ENCODE peak calls at places on chromosomes 11 and 22, in ten cellular contexts. S, C, J, U, R, E, B, K, H and O are unnamed samples.

GRCh38 chr11:70331901-70332300 is 61.4 kb downstream of the PPFIA1 start:
- DNase-seq in S (no peak), C (no peak), J (no peak), U (no peak), R (no peak), E (no peak), B (no peak), K (no peak), H (no peak), O (no peak)

GRCh38 chr11:38305682-38306081 is 1707.6 kb upstream of the RAG2 start:
- DNase-seq in S (no peak), C (no peak), J (no peak), U (no peak), R (no peak), E (no peak), B (no peak), K (no peak), H (no peak), O (no peak)

GRCh38 chr22:37140686-37141323 is 8.9 kb downstream of the IL2RB start:
- DNase-seq in S (peak), C (no peak), J (no peak), U (no peak), R (no peak), E (no peak), B (no peak), K (no peak), H (no peak), O (no peak)

GRCh38 chr11:112761911-112762685 is 199.1 kb upstream of the NCAM1 start:
- DNase-seq in S (no peak), C (no peak), J (no peak), U (no peak), R (no peak), E (no peak), B (no peak), K (no peak), H (no peak), O (no peak)

GRCh38 chr11:108881136-108881535 is 216.3 kb downstream of the DDX10 start:
- DNase-seq in S (no peak), C (no peak), J (no peak), U (peak), R (no peak), E (no peak), B (no peak), K (peak), H (no peak), O (no peak)

GRCh38 chr22:41357191-41357590 is 24.6 kb upstream of the TEF start:
- DNase-seq in S (no peak), C (no peak), J (no peak), U (no peak), R (no peak), E (no peak), B (no peak), K (no peak), H (no peak), O (no peak)

GRCh38 chr22:43994416-43994815 is 29.7 kb upstream of the PARVB start:
- DNase-seq in S (no peak), C (no peak), J (no peak), U (no peak), R (no peak), E (no peak), B (no peak), K (no peak), H (no peak), O (no peak)

GRCh38 chr22:28148816-28149465 is 229.9 kb upstream of the PITPNB start:
- DNase-seq in S (no peak), C (no peak), J (no peak), U (no peak), R (no peak), E (no peak), B (peak), K (no peak), H (no peak), O (no peak)

GRCh38 chr11:15170170-15170569 is 55.4 kb downstream of the INSC start:
- DNase-seq in S (no peak), C (no peak), J (no peak), U (no peak), R (no peak), E (no peak), B (peak), K (peak), H (no peak), O (no peak)

GRCh38 chr22:27420186-27420816 is 381.3 kb downstream of the MN1 start:
- DNase-seq in S (no peak), C (no peak), J (no peak), U (no peak), R (no peak), E (no peak), B (no peak), K (peak), H (no peak), O (no peak)

GRCh38 chr22:32567544-32567943 is 92.9 kb downstream of the FBXO7 start:
- DNase-seq in S (no peak), C (no peak), J (no peak), U (no peak), R (no peak), E (no peak), B (no peak), K (no peak), H (no peak), O (no peak)

GRCh38 chr11:123654566-123655081 is at the start of gene SCN3B:
- DNase-seq in S (peak), C (peak), J (peak), U (peak), R (peak), E (no peak), B (peak), K (peak), H (peak), O (peak)

GRCh38 chr22:36022162-36022561 is 6.5 kb downstream of the RBFOX2 start:
- DNase-seq in S (peak), C (no peak), J (no peak), U (no peak), R (no peak), E (no peak), B (no peak), K (peak), H (no peak), O (no peak)

GRCh38 chr11:95698939-95699562 is 90.5 kb downstream of the FAM76B start:
- DNase-seq in S (no peak), C (no peak), J (no peak), U (no peak), R (peak), E (no peak), B (peak), K (peak), H (no peak), O (no peak)

GRCh38 chr11:13761712-13762111 is 93.2 kb downstream of the FAR1 start:
- DNase-seq in S (no peak), C (no peak), J (no peak), U (no peak), R (no peak), E (no peak), B (no peak), K (peak), H (no peak), O (peak)

GRCh38 chr11:120938255-120938654 is 85.6 kb upstream of the TBCEL start:
- DNase-seq in S (no peak), C (no peak), J (no peak), U (no peak), R (no peak), E (no peak), B (no peak), K (no peak), H (no peak), O (no peak)

GRCh38 chr11:57514538-57515331 is 767 bp downstream of the SLC43A1 start:
- DNase-seq in S (peak), C (peak), J (peak), U (peak), R (peak), E (peak), B (no peak), K (peak), H (peak), O (peak)

GRCh38 chr22:44392446-44392921 is 79.7 kb upstream of the SHISAL1 start:
- DNase-seq in S (peak), C (no peak), J (no peak), U (peak), R (no peak), E (no peak), B (peak), K (peak), H (peak), O (no peak)

GRCh38 chr22:30245985-30246901 is at the start of gene LIF:
- DNase-seq in S (peak), C (peak), J (peak), U (no peak), R (peak), E (no peak), B (peak), K (peak), H (peak), O (peak)

GRCh38 chr11:2525941-2526807 is 81.4 kb downstream of the KCNQ1 start:
- DNase-seq in S (peak), C (no peak), J (no peak), U (no peak), R (no peak), E (no peak), B (no peak), K (no peak), H (peak), O (no peak)

GRCh38 chr11:61540528-61540927 is 32.0 kb downstream of the LRRC10B start:
- DNase-seq in S (peak), C (no peak), J (no peak), U (no peak), R (no peak), E (no peak), B (no peak), K (no peak), H (no peak), O (no peak)

GRCh38 chr11:1269957-1270356 is 39.5 kb downstream of the TOLLIP start:
- DNase-seq in S (no peak), C (no peak), J (no peak), U (no peak), R (no peak), E (no peak), B (no peak), K (no peak), H (no peak), O (no peak)

GRCh38 chr11:119509277-119509841 is 86.4 kb upstream of the THY1 start:
- DNase-seq in S (peak), C (no peak), J (no peak), U (no peak), R (no peak), E (no peak), B (peak), K (peak), H (no peak), O (no peak)

GRCh38 chr22:24563246-24563645 is 7.4 kb downstream of the SNRPD3 start:
- DNase-seq in S (no peak), C (no peak), J (no peak), U (no peak), R (no peak), E (no peak), B (no peak), K (no peak), H (no peak), O (no peak)

GRCh38 chr11:205221-206001 is 1.8 kb downstream of the BET1L start:
- DNase-seq in S (peak), C (no peak), J (no peak), U (no peak), R (no peak), E (no peak), B (no peak), K (no peak), H (no peak), O (no peak)

GRCh38 chr11:10660323-10660722 is 33.2 kb downstream of the IRAG1 start:
- DNase-seq in S (no peak), C (no peak), J (no peak), U (no peak), R (no peak), E (no peak), B (no peak), K (no peak), H (no peak), O (no peak)

GRCh38 chr11:17931595-17931994 is 81.3 kb downstream of the SERGEF start:
- DNase-seq in S (no peak), C (peak), J (no peak), U (no peak), R (no peak), E (no peak), B (peak), K (peak), H (peak), O (no peak)

GRCh38 chr22:21984793-21985192 is 2.2 kb upstream of the TOP3B start:
- DNase-seq in S (peak), C (peak), J (peak), U (peak), R (peak), E (peak), B (peak), K (peak), H (peak), O (peak)

GRCh38 chr11:2348986-2349385 is 28.1 kb upstream of the CD81 start:
- DNase-seq in S (no peak), C (no peak), J (no peak), U (peak), R (no peak), E (peak), B (peak), K (peak), H (no peak), O (no peak)

GRCh38 chr11:94325681-94326080 is 21.3 kb downstream of the IZUMO1R start:
- DNase-seq in S (no peak), C (peak), J (peak), U (peak), R (peak), E (peak), B (peak), K (peak), H (peak), O (peak)

GRCh38 chr22:39492186-39492585 is 9.9 kb upstream of the MIEF1 start:
- DNase-seq in S (no peak), C (no peak), J (no peak), U (no peak), R (no peak), E (no peak), B (no peak), K (no peak), H (no peak), O (no peak)

GRCh38 chr22:39493759-39494158 is 8.3 kb upstream of the MIEF1 start:
- DNase-seq in S (peak), C (no peak), J (no peak), U (peak), R (no peak), E (no peak), B (peak), K (peak), H (no peak), O (no peak)

GRCh38 chr22:39496131-39496838 is 5.8 kb upstream of the MIEF1 start:
- DNase-seq in S (peak), C (peak), J (peak), U (peak), R (peak), E (peak), B (peak), K (peak), H (peak), O (peak)

GRCh38 chr22:39491696-39492095 is 10.4 kb upstream of the MIEF1 start:
- DNase-seq in S (peak), C (no peak), J (no peak), U (no peak), R (no peak), E (no peak), B (no peak), K (no peak), H (no peak), O (no peak)

GRCh38 chr22:39494471-39495120 is 7.5 kb upstream of the MIEF1 start:
- DNase-seq in S (peak), C (no peak), J (no peak), U (no peak), R (no peak), E (no peak), B (no peak), K (peak), H (no peak), O (no peak)
- H3K27ac ChIP-seq in S (peak), C (no peak), J (no peak), U (peak), R (no peak), E (no peak), B (no peak), K (peak), H (no peak), O (no peak)

GRCh38 chr11:64637346-64638016 is 46.5 kb downstream of the SLC22A12 start:
- DNase-seq in S (no peak), C (no peak), J (peak), U (no peak), R (no peak), E (no peak), B (no peak), K (no peak), H (no peak), O (no peak)

GRCh38 chr11:64639885-64640284 is 48.9 kb downstream of the SLC22A12 start:
- DNase-seq in S (no peak), C (no peak), J (no peak), U (no peak), R (no peak), E (no peak), B (no peak), K (no peak), H (no peak), O (no peak)

GRCh38 chr11:64638017-64638664 is 47.1 kb downstream of the SLC22A12 start:
- DNase-seq in S (no peak), C (peak), J (peak), U (no peak), R (peak), E (no peak), B (no peak), K (no peak), H (peak), O (no peak)

GRCh38 chr11:64641596-64642417 is 50.8 kb downstream of the SLC22A12 start:
- DNase-seq in S (peak), C (no peak), J (no peak), U (no peak), R (no peak), E (no peak), B (no peak), K (no peak), H (no peak), O (no peak)

GRCh38 chr11:64638829-64639228 is 47.8 kb downstream of the SLC22A12 start:
- DNase-seq in S (no peak), C (no peak), J (no peak), U (no peak), R (no peak), E (no peak), B (no peak), K (no peak), H (no peak), O (no peak)
- H2AFZ ChIP-seq in S (no peak), C (no peak), J (no peak), U (no peak), R (no peak), E (no peak), B (no peak), K (no peak), H (no peak), O (no peak)

DNA sequence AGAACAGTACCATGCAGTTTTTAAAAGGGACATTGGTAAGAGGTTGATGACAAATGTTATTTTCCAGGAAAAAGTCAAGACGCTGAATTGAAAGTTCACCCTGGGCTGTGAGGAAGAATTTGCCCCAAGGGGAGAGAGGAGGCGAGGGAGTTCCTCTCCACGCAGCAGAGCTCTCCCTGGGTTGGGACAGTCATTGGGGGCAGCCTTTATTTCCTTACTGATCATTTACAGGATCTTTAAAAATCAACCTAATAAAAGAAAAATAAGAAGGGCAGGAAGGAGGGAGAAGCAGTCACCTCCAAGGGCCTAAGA is 49.9 kb upstream of the WNT7B start:
- DNase-seq in S (peak), C (no peak), J (no peak), U (no peak), R (no peak), E (no peak), B (no peak), K (no peak), H (no peak), O (no peak)
- H3K27ac ChIP-seq in S (no peak), C (no peak), J (no peak), U (no peak), R (no peak), E (no peak), B (no peak), K (no peak), H (no peak), O (no peak)

DNA sequence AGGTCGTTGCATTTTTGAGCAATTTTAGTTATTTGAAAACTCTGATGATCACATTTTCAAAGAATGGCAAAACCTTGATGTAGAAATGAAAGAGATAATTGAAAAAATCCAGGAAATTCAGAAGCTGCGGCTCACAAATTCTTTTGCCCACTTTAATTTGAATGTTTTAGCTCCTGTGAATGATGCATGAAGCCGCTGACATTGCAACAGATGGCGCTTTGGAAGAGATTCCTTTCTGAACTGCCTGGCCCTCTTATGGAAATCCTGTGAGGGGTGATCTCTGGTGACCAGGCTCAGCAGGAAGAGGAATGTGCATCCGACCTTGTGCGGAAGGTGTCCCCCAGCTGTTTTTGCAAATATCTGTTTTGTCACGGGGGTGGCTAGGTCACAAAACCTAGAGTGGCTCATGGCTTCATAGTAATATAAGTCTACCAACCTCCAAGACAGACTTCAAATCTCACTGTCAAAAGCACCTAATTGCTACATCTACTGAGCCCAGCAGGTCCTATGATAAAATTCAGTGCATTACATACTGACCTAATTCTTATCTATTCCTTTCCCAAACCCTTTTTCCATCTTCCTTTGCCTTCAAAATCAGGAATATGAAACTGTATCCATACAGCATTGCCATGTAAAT is 412.8 kb downstream of the ETS1 start:
- DNase-seq in S (no peak), C (peak), J (peak), U (no peak), R (no peak), E (no peak), B (no peak), K (peak), H (peak), O (no peak)
- H2AFZ ChIP-seq in S (peak), C (no peak), J (no peak), U (no peak), R (no peak), E (no peak), B (no peak), K (peak), H (no peak), O (no peak)

DNA sequence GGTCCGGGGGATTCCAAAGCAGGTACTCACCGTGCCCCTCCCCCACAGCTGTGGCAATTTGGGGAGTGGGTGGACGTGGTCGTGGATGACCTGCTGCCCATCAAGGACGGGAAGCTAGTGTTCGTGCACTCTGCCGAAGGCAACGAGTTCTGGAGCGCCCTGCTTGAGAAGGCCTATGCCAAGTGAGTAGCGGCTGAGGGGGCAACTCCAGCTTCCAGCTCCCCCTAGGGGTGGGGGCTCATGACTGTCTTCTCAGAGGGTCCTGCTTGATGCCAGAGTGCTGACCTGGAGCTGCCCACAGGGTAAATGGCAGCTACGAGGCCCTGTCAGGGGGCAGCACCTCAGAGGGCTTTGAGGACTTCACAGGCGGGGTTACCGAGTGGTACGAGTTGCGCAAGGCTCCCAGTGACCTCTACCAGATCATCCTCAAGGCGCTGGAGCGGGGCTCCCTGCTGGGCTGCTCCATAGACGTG is 4.2 kb downstream of the CAPN1 start:
- DNase-seq in S (peak), C (peak), J (no peak), U (no peak), R (no peak), E (peak), B (no peak), K (no peak), H (no peak), O (no peak)
- H3K27ac ChIP-seq in S (no peak), C (peak), J (no peak), U (no peak), R (no peak), E (no peak), B (no peak), K (no peak), H (no peak), O (no peak)

GRCh38 chr22:18001040-18001893 is 23.1 kb downstream of the MICAL3 start:
- DNase-seq in S (peak), C (peak), J (peak), U (peak), R (peak), E (peak), B (peak), K (peak), H (peak), O (peak)
- H2AFZ ChIP-seq in S (peak), C (peak), J (peak), U (peak), R (peak), E (no peak), B (peak), K (peak), H (no peak), O (peak)

GRCh38 chr22:46830001-46830715 is 67.7 kb downstream of the TBC1D22A start:
- DNase-seq in S (no peak), C (no peak), J (no peak), U (peak), R (peak), E (no peak), B (peak), K (peak), H (no peak), O (peak)
- H3K27ac ChIP-seq in S (peak), C (no peak), J (no peak), U (peak), R (peak), E (no peak), B (no peak), K (peak), H (no peak), O (peak)